ENCODE peak calls at places on chromosomes 2 and 18, in four cellular contexts. T, D, O and A are unnamed samples.

GRCh38 chr2:79971807-79972206 is 332.7 kb downstream of the LRRTM1 start:
- DNase-seq in T (no peak), D (no peak), O (no peak), A (no peak)

GRCh38 chr2:63755980-63756379 is 85.7 kb upstream of the UGP2 start:
- DNase-seq in T (no peak), D (no peak), O (no peak), A (no peak)

GRCh38 chr2:239393401-239393940 is 7.3 kb downstream of the HDAC4 start:
- DNase-seq in T (no peak), D (peak; percentile 18), O (peak; percentile 79), A (no peak)

GRCh38 chr18:46627136-46627535 is 29.9 kb downstream of the LOXHD1 start:
- DNase-seq in T (no peak), D (no peak), O (no peak), A (no peak)

GRCh38 chr2:208501217-208501616 is 94.6 kb downstream of the PTH2R start:
- DNase-seq in T (no peak), D (peak; percentile 35), O (no peak), A (no peak)

GRCh38 chr18:63161728-63162195 is 157.8 kb downstream of the BCL2 start:
- DNase-seq in T (peak; percentile 88), D (no peak), O (no peak), A (peak; percentile 76)

GRCh38 chr18:47490882-47491281 is 239.4 kb upstream of the SKOR2 start:
- DNase-seq in T (no peak), D (no peak), O (no peak), A (no peak)

GRCh38 chr2:224968051-224968450 is 74.2 kb downstream of the DOCK10 start:
- DNase-seq in T (no peak), D (no peak), O (no peak), A (no peak)

GRCh38 chr2:1140389-1141003 is 189.8 kb downstream of the SNTG2 start:
- DNase-seq in T (peak; percentile 36), D (peak; percentile 76), O (peak; percentile 29), A (peak; percentile 39)

GRCh38 chr18:9594782-9595181 is 19.6 kb downstream of the PPP4R1 start:
- DNase-seq in T (no peak), D (no peak), O (no peak), A (peak; percentile 32)

GRCh38 chr18:47510831-47511230 is 259.4 kb upstream of the SKOR2 start:
- DNase-seq in T (no peak), D (no peak), O (no peak), A (no peak)

DNA sequence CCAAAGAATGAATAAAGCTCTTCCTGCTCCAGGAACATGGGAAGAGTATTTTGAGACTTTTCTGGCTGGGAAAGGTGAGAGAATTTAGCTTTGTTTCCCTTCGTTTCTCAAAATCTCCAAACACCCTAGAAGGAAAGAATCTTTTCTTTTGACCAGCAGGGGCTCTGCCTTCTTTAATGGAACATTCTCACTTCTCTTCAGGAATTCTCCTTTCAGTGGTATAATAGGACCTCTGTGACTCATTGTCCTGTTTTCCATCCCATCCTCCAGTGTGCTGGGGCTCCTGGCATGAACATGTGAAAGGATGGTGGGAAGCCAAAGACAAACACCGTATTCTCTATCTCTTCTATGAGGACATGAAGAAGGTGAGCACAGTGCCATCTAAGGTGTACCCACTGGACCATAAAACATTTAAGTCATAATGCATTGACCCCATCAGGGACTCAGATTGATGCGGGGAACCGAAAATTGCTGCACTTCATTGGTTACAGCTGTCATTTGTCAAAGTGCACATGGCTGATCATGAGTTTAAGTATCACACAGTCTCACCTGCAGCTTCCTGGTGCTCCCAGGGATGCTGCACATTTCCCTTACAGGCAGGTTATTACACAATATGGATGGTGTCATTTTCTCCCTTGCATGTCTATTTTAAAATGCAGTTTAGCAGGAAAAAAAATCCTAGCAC is 5.5 kb downstream of the SULT1C4 start:
- DNase-seq in T (no peak), D (no peak), O (no peak), A (no peak)
- TF ChIP-seq CTCF in T (no peak), D (no peak), O (no peak), A (no peak)

DNA sequence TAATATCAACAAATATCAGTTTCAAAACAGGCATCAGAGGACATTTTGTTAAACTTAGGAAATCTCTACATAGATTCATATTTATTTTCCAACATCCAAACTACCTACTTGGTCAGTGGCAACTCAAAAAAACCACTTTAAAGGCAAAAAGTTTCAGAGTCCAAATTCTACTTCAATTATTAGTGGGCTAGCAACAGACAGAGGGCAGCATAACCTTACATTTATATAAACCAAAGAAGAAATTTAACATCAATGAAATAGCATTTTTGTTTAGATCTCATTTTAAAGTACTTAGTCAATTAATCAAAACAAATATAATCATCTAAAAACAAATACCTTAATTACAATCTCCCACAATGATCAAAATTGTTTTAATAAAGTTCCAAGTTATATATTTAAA is 33.3 kb downstream of the RTTN start:
- DNase-seq in T (no peak), D (no peak), O (no peak), A (no peak)
- TF ChIP-seq CTCF in T (no peak), D (no peak), O (peak; percentile 37), A (peak; percentile 52)

DNA sequence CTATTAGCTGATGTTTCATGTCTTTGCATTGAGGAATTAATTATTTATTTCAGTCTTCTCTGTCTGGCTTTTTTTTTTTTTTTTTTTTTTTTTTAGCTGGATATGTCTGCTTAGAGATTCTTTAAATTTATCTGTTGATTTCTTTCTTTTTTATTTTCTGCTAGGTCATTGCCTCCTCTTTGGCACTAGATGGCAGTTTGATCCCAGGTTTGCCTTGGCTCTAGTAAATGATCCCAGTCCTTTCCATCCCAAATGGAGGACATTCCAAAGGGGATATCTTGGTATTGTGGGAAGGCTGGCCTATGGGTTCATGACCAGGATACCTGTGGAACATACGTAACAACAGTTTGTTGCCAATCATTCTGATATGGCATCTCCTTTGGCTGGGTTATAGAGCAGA is 339.5 kb upstream of the GCFC2 start:
- DNase-seq in T (no peak), D (no peak), O (no peak), A (no peak)
- TF ChIP-seq CTCF in T (no peak), D (no peak), O (no peak), A (no peak)

GRCh38 chr2:71609958-71610357 is 156.6 kb downstream of the DYSF start:
- DNase-seq in T (no peak), D (no peak), O (no peak), A (peak; percentile 62)
- TF ChIP-seq CTCF in T (no peak), D (no peak), O (peak; percentile 47), A (peak; percentile 44)

DNA sequence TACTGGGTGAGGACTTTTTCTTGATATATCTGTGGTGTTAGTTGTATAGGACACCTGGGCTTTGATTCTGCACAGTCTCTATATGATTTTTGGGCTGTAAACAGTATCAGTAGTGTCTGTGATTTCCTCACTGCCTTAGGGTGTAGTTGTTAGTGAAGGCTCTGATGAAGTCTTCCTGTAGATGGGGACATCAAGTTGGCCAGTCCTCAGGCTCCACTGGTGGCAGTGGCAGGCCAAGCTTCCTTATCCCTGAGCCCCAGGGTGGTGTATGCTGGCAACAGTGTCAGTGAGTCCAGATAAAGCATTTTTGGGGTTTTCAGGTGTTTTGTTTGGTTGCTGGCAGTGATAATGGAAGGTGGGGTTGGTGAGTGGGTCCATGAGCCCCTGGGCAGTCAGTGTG is 961.4 kb downstream of the DSC3 start:
- DNase-seq in T (no peak), D (no peak), O (no peak), A (no peak)
- TF ChIP-seq CTCF in T (no peak), D (no peak), O (no peak), A (no peak)